ENCODE peak calls at places on chromosomes 5 and 9, in ten cellular contexts. I is aorta, R is tibial artery, B is left ventricle myocardium inferior, M is mammary epithelial cell, P is Peyer's patch, Q is endodermal cell, G is cardiac muscle cell, S is HAP-1, T is tibial nerve. W is an unnamed sample. For H3K9me3, the result is how much of the 10 kb centered on the place peaks cover.

GRCh38 chr5:68533571-68534051 is 318.1 kb downstream of the PIK3R1 start:
- DNase-seq in I (no peak), R (no peak), B (no peak), M (no peak), P (no peak), Q (no peak), G (no peak), S (no peak), T (no peak), W (no peak)

GRCh38 chr5:149060325-149060724 is 2.5 kb downstream of the SH3TC2 start:
- DNase-seq in I (no peak), R (no peak), B (peak), M (peak), P (peak), Q (no peak), G (peak), S (no peak), T (peak), W (no peak)

GRCh38 chr5:110807174-110807573 is 68.4 kb downstream of the SLC25A46 start:
- DNase-seq in I (no peak), R (no peak), B (peak), M (no peak), P (peak), Q (no peak), G (no peak), S (no peak), T (no peak), W (no peak)

GRCh38 chr5:153827407-153827806 is 211.3 kb downstream of the FAM114A2 start:
- DNase-seq in I (no peak), R (peak), B (no peak), M (no peak), P (no peak), Q (peak), G (no peak), S (no peak), T (peak), W (no peak)

GRCh38 chr5:132468665-132469379 is 21.8 kb downstream of the IRF1 start:
- DNase-seq in I (no peak), R (no peak), B (no peak), M (no peak), P (peak), Q (no peak), G (no peak), S (no peak), T (no peak), W (peak)

GRCh38 chr5:171450423-171451246 is 31.2 kb downstream of the FGF18 start:
- DNase-seq in I (peak), R (peak), B (peak), M (peak), P (peak), Q (peak), G (no peak), S (no peak), T (peak), W (no peak)

GRCh38 chr5:171365351-171365750 is 22.3 kb upstream of the NPM1 start:
- DNase-seq in I (no peak), R (no peak), B (no peak), M (no peak), P (peak), Q (peak), G (peak), S (peak), T (no peak), W (no peak)

GRCh38 chr9:133415107-133415506 is 2.7 kb downstream of the REXO4 start:
- DNase-seq in I (no peak), R (no peak), B (no peak), M (no peak), P (no peak), Q (no peak), G (no peak), S (no peak), T (no peak), W (no peak)

GRCh38 chr9:118362596-118362995 is 658.4 kb downstream of the TLR4 start:
- DNase-seq in I (no peak), R (no peak), B (no peak), M (no peak), P (no peak), Q (no peak), G (no peak), S (no peak), T (no peak), W (no peak)

GRCh38 chr9:129635099-129635803 is 6.7 kb downstream of the ASB6 start:
- DNase-seq in I (no peak), R (no peak), B (no peak), M (no peak), P (no peak), Q (no peak), G (no peak), S (no peak), T (no peak), W (no peak)

GRCh38 chr9:121780641-121781040 is 129.2 kb downstream of the DAB2IP start:
- DNase-seq in I (no peak), R (no peak), B (no peak), M (no peak), P (no peak), Q (no peak), G (no peak), S (no peak), T (no peak), W (no peak)

GRCh38 chr9:134099123-134099761 is 31.4 kb upstream of the BRD3 start:
- DNase-seq in I (no peak), R (no peak), B (no peak), M (peak), P (peak), Q (peak), G (peak), S (peak), T (peak), W (peak)

GRCh38 chr5:1656271-1656975 is 132.7 kb upstream of the LPCAT1 start:
- DNase-seq in I (no peak), R (no peak), B (peak), M (no peak), P (peak), Q (peak), G (no peak), S (no peak), T (no peak), W (no peak)

GRCh38 chr9:104868687-104869404 is 59.1 kb downstream of the ABCA1 start:
- DNase-seq in I (peak), R (peak), B (peak), M (peak), P (peak), Q (peak), G (peak), S (peak), T (peak), W (no peak)

GRCh38 chr5:180250329-180250728 is 41.3 kb upstream of the RASGEF1C start:
- DNase-seq in I (no peak), R (no peak), B (no peak), M (no peak), P (no peak), Q (no peak), G (no peak), S (no peak), T (no peak), W (no peak)

GRCh38 chr5:180251141-180251540 is 40.7 kb downstream of the MAPK9 start:
- DNase-seq in I (no peak), R (no peak), B (no peak), M (no peak), P (no peak), Q (no peak), G (no peak), S (no peak), T (no peak), W (no peak)

GRCh38 chr5:180251887-180252286 is 40.0 kb downstream of the MAPK9 start:
- DNase-seq in I (no peak), R (no peak), B (no peak), M (no peak), P (no peak), Q (no peak), G (no peak), S (no peak), T (no peak), W (no peak)

GRCh38 chr5:180253036-180253824 is 38.7 kb downstream of the MAPK9 start:
- DNase-seq in I (no peak), R (no peak), B (no peak), M (peak), P (no peak), Q (peak), G (no peak), S (no peak), T (no peak), W (no peak)
- H3K9me3 ChIP-seq in I (under half), R (under half), B (half or more), M (half or more), P (under half), Q (half or more), G (under half), S (under half), T (half or more), W (under half)

GRCh38 chr9:138043411-138044345 is 166.1 kb downstream of the CACNA1B start:
- DNase-seq in I (no peak), R (no peak), B (no peak), M (no peak), P (peak), Q (peak), G (no peak), S (no peak), T (no peak), W (no peak)
- H3K9me3 ChIP-seq in I (under half), R (under half), B (under half), M (under half), P (under half), Q (under half), G (under half), S (under half), T (under half), W (under half)

GRCh38 chr5:3995954-3996619 is 400.5 kb downstream of the IRX1 start:
- DNase-seq in I (no peak), R (no peak), B (no peak), M (no peak), P (no peak), Q (no peak), G (no peak), S (no peak), T (no peak), W (no peak)
- H3K9me3 ChIP-seq in I (under half), R (under half), B (under half), M (under half), P (under half), Q (under half), G (under half), S (under half), T (under half), W (under half)

GRCh38 chr9:125492719-125493118 is 214.3 kb downstream of the MAPKAP1 start:
- DNase-seq in I (no peak), R (no peak), B (no peak), M (no peak), P (no peak), Q (no peak), G (no peak), S (no peak), T (no peak), W (no peak)
- H3K9me3 ChIP-seq in I (under half), R (under half), B (under half), M (under half), P (under half), Q (under half), G (under half), S (under half), T (under half), W (under half)

W was measured in T-helper 17 cell.